ENCODE peak calls at places on chromosome 22, in six cellular contexts. C is epithelial cell of esophagus, G is IMR-90, T is AG04450, K is kidney, H is cardiac fibroblast. S is an unnamed sample.

GRCh38 chr22:37982938-37983859 is 1.2 kb downstream of the SOX10 start:
- DNase-seq in C (no peak), G (no peak), T (no peak), K (no peak), H (no peak), S (no peak)

GRCh38 chr22:49995059-49995412 is 17.5 kb downstream of the IL17REL start:
- DNase-seq in C (no peak), G (no peak), T (no peak), K (no peak), H (no peak), S (no peak)

GRCh38 chr22:19223617-19224016 is 45.1 kb upstream of the SLC25A1 start:
- DNase-seq in C (no peak), G (no peak), T (no peak), K (no peak), H (no peak), S (no peak)

GRCh38 chr22:45240137-45240809 is 421 bp downstream of the KIAA0930 start:
- DNase-seq in C (peak), G (no peak), T (no peak), K (no peak), H (peak), S (no peak)

GRCh38 chr22:38826801-38827200 is 17.0 kb downstream of the NPTXR start:
- DNase-seq in C (no peak), G (no peak), T (no peak), K (peak), H (no peak), S (no peak)

GRCh38 chr22:39908737-39909136 is 7.9 kb downstream of the GRAP2 start:
- DNase-seq in C (peak), G (peak), T (no peak), K (no peak), H (no peak), S (no peak)

GRCh38 chr22:26385164-26385563 is 43.9 kb upstream of the ASPHD2 start:
- DNase-seq in C (no peak), G (no peak), T (no peak), K (no peak), H (no peak), S (no peak)

GRCh38 chr22:25643232-25644000 is 78.9 kb downstream of the GRK3 start:
- DNase-seq in C (no peak), G (no peak), T (no peak), K (no peak), H (no peak), S (no peak)

GRCh38 chr22:44271010-44271500 is 41.7 kb downstream of the SHISAL1 start:
- DNase-seq in C (no peak), G (no peak), T (no peak), K (no peak), H (no peak), S (no peak)

GRCh38 chr22:40153186-40153585 is 24.5 kb upstream of the TNRC6B start:
- DNase-seq in C (no peak), G (no peak), T (no peak), K (no peak), H (no peak), S (no peak)

GRCh38 chr22:23539135-23539838 is 40.8 kb downstream of the IGLL1 start:
- DNase-seq in C (peak), G (peak), T (peak), K (peak), H (peak), S (peak)

GRCh38 chr22:46655861-46656608 is 35.8 kb downstream of the GRAMD4 start:
- DNase-seq in C (no peak), G (no peak), T (no peak), K (no peak), H (no peak), S (no peak)
- TF ChIP-seq CTCF in C (no peak), G (no peak), T (no peak), K (no peak), H (no peak), S (no peak)

GRCh38 chr22:16603448-16603768 is 10.8 kb upstream of the CCT8L2 start:
- DNase-seq in C (no peak), G (no peak), T (no peak), K (no peak), H (no peak), S (no peak)
- H3K4me3 ChIP-seq in C (no peak), G (no peak), T (no peak), K (peak), H (no peak), S (peak)

GRCh38 chr22:18064636-18065035 is 13.2 kb upstream of the PEX26 start:
- DNase-seq in C (peak), G (no peak), T (no peak), K (no peak), H (no peak), S (no peak)
- TF ChIP-seq CTCF in C (no peak), G (no peak), T (no peak), K (no peak), H (no peak), S (no peak)

DNA sequence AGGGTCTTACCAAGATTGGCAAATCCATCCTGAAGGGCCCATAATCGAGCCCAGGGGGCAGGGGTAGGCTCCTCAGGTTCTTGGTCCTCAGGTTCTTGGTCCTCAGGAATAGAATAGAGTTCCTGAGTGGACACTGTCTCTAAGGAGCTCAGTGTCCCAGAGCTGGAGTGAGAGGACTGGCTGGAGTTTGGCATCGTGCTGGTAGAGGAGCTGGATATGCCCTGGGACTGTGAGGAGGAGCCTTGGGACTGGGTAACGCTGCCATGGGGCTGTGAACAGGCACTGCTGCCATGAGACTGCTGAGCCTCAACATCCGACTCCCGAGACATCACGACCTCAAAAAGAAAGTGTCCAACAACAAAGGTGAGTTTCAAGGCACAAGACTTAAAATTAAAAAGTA is 7.2 kb downstream of the CHEK2 start:
- DNase-seq in C (no peak), G (no peak), T (no peak), K (no peak), H (no peak), S (no peak)
- H3K4me3 ChIP-seq in C (no peak), G (no peak), T (no peak), K (no peak), H (no peak), S (no peak)

GRCh38 chr22:29479417-29480261 is at the start of gene NEFH:
- DNase-seq in C (no peak), G (no peak), T (no peak), K (no peak), H (no peak), S (no peak)

GRCh38 chr22:29480262-29480511 is 169 bp downstream of the NEFH start:
- DNase-seq in C (no peak), G (no peak), T (no peak), K (no peak), H (no peak), S (no peak)

GRCh38 chr22:29482253-29482652 is 2.2 kb downstream of the NEFH start:
- DNase-seq in C (no peak), G (no peak), T (no peak), K (no peak), H (no peak), S (no peak)

GRCh38 chr22:29481265-29482000 is 1.4 kb downstream of the NEFH start:
- DNase-seq in C (no peak), G (no peak), T (no peak), K (no peak), H (no peak), S (peak)

DNA sequence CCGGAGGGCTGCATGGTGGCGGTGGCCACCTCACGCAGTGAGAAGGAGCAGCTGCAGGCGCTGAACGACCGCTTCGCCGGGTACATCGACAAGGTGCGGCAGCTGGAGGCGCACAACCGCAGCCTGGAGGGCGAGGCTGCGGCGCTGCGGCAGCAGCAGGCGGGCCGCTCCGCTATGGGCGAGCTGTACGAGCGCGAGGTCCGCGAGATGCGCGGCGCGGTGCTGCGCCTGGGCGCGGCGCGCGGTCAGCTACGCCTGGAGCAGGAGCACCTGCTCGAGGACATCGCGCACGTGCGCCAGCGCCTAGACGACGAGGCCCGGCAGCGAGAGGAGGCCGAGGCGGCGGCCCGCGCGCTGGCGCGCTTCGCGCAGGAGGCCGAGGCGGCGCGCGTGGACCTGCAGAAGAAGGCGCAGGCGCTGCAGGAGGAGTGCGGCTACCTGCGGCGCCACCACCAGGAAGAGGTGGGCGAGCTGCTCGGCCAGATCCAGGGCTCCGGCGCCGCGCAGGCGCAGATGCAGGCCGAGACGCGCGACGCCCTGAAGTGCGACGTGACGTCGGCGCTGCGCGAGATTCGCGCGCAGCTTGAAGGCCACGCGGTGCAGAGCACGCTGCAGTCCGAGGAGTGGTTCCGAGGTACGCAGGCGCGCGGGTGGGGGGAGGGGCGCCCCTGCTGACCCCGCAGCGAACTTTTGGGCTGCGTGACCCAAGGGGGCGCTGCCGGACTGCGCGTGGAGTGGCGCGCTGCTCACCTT is 670 bp downstream of the NEFH start:
- DNase-seq in C (peak), G (peak), T (no peak), K (no peak), H (peak), S (peak)
- TF ChIP-seq CTCF in C (no peak), G (no peak), T (no peak), K (no peak), H (no peak), S (no peak)

DNA sequence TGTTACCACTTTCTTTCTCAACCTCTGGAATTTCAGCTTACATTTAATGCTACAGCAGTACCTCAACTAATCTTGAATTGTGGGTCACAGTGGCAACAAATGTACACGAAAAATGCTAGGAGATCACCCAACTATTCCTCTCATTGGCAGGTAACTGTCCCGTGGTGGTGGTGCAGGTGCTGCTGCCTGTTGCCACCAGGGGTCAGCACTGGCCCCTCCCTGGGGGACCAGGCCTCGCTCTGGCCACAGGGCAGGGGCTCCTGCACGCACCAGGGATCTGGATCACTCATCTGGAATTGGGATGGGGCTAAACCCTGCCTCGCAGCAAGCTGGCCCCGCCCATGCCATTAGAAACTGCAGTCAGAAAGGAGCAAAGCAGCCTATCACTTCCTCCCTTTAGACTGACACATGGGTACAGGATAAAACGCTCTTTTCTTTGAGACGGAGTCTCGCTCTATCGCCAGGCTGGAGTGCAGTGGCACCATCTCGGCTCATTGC is 6.9 kb upstream of the POLDIP3 start:
- DNase-seq in C (peak), G (peak), T (no peak), K (peak), H (peak), S (peak)
- H3K4me3 ChIP-seq in C (no peak), G (no peak), T (no peak), K (no peak), H (no peak), S (no peak)